ENCODE peak calls at places on chromosomes 11 and 22, in seven cellular contexts. J is stomach; S is spleen; Y is IMR-90; C is naive thymus-derived CD4-positive, alpha-beta T cell; L is neural progenitor cell; F is mammary epithelial cell. G is an unnamed sample.

GRCh38 chr11:18379201-18379600 is 15.2 kb upstream of the LDHA start:
- DNase-seq in J (no peak), S (no peak), Y (no peak), C (no peak), L (peak; percentile 80), F (no peak), G (no peak)

GRCh38 chr22:49971232-49972162 is 10.9 kb downstream of the PIM3 start:
- DNase-seq in J (peak; percentile 93), S (peak; percentile 94), Y (no peak), C (no peak), L (peak; percentile 64), F (no peak), G (no peak)

GRCh38 chr22:32905400-32905799 is 103.9 kb downstream of the TIMP3 start:
- DNase-seq in J (no peak), S (no peak), Y (no peak), C (no peak), L (no peak), F (no peak), G (no peak)

GRCh38 chr11:58292017-58292416 is 24.0 kb upstream of the OR10W1 start:
- DNase-seq in J (no peak), S (no peak), Y (no peak), C (no peak), L (no peak), F (no peak), G (no peak)

GRCh38 chr11:20355221-20356219 is 8.0 kb upstream of the HTATIP2 start:
- DNase-seq in J (peak; percentile 35), S (no peak), Y (peak; percentile 58), C (no peak), L (peak; percentile 63), F (peak; percentile 42), G (peak; percentile 67)

GRCh38 chr11:131616456-131616855 is 246.0 kb downstream of the NTM start:
- DNase-seq in J (no peak), S (no peak), Y (no peak), C (no peak), L (no peak), F (no peak), G (no peak)

GRCh38 chr22:35544810-35545209 is 4.2 kb downstream of the RASD2 start:
- DNase-seq in J (no peak), S (no peak), Y (no peak), C (no peak), L (no peak), F (no peak), G (no peak)

GRCh38 chr11:22192289-22192641 is 620 bp upstream of the ANO5 start:
- DNase-seq in J (peak; percentile 25), S (no peak), Y (no peak), C (no peak), L (peak; percentile 61), F (no peak), G (no peak)

GRCh38 chr11:109695696-109696095 is 273.7 kb downstream of the C11orf87 start:
- DNase-seq in J (no peak), S (no peak), Y (peak; percentile 10), C (no peak), L (no peak), F (peak; percentile 72), G (no peak)

GRCh38 chr11:118232659-118233058 is 7.8 kb upstream of the JAML start:
- DNase-seq in J (no peak), S (no peak), Y (no peak), C (no peak), L (no peak), F (no peak), G (no peak)

GRCh38 chr22:21709688-21710087 is 25.9 kb downstream of the YPEL1 start:
- DNase-seq in J (no peak), S (no peak), Y (no peak), C (no peak), L (no peak), F (no peak), G (no peak)

GRCh38 chr11:74647831-74648230 is 55.4 kb downstream of the POLD3 start:
- DNase-seq in J (no peak), S (no peak), Y (no peak), C (no peak), L (no peak), F (no peak), G (no peak)

GRCh38 chr11:20192151-20192550 is 31.9 kb upstream of the DBX1 start:
- DNase-seq in J (no peak), S (no peak), Y (no peak), C (no peak), L (no peak), F (no peak), G (no peak)

GRCh38 chr11:13126430-13126829 is 117.3 kb downstream of the RASSF10 start:
- DNase-seq in J (peak; percentile 60), S (no peak), Y (peak; percentile 98), C (no peak), L (no peak), F (peak; percentile 58), G (no peak)

GRCh38 chr11:96990934-96991333 is 601.1 kb downstream of the JRKL start:
- DNase-seq in J (no peak), S (no peak), Y (no peak), C (no peak), L (no peak), F (no peak), G (no peak)

GRCh38 chr11:64400096-64400495 is 41.1 kb downstream of the RPS6KA4 start:
- DNase-seq in J (peak; percentile 39), S (no peak), Y (no peak), C (no peak), L (no peak), F (peak; percentile 49), G (no peak)

GRCh38 chr11:38095268-38095667 is 1497.2 kb upstream of the RAG2 start:
- DNase-seq in J (no peak), S (no peak), Y (no peak), C (no peak), L (no peak), F (no peak), G (no peak)

GRCh38 chr11:95140397-95141030 is 50.9 kb downstream of the ENDOD1 start:
- DNase-seq in J (no peak), S (no peak), Y (peak; percentile 76), C (no peak), L (no peak), F (peak; percentile 69), G (no peak)

GRCh38 chr11:69296890-69297224 is 2.9 kb downstream of the MYEOV start:
- DNase-seq in J (peak; percentile 50), S (no peak), Y (no peak), C (no peak), L (no peak), F (no peak), G (no peak)

GRCh38 chr11:23502821-23503220 is 642.5 kb upstream of the CCDC179 start:
- DNase-seq in J (no peak), S (no peak), Y (peak; percentile 43), C (no peak), L (no peak), F (no peak), G (no peak)

GRCh38 chr11:4704054-4704789 is at the start of gene MMP26:
- DNase-seq in J (no peak), S (no peak), Y (no peak), C (no peak), L (peak; percentile 23), F (no peak), G (no peak)

GRCh38 chr11:131626761-131627160 is 256.3 kb downstream of the NTM start:
- DNase-seq in J (no peak), S (no peak), Y (no peak), C (no peak), L (peak; percentile 18), F (no peak), G (no peak)

GRCh38 chr11:26230021-26230420 is 101.9 kb upstream of the ANO3 start:
- DNase-seq in J (no peak), S (no peak), Y (peak; percentile 35), C (no peak), L (no peak), F (no peak), G (no peak)

GRCh38 chr11:127490896-127491295 is 490.3 kb upstream of the KIRREL3 start:
- DNase-seq in J (no peak), S (no peak), Y (no peak), C (no peak), L (no peak), F (no peak), G (no peak)

GRCh38 chr11:36450391-36450714 is 59.7 kb downstream of the TRAF6 start:
- DNase-seq in J (no peak), S (no peak), Y (no peak), C (no peak), L (no peak), F (no peak), G (no peak)
- H3K36me3 ChIP-seq in J (peaks cover 20% of the 10 kb centered on the region), S (peaks cover 98% of the 10 kb centered on the region), Y (no peaks in the 10 kb centered on the region), C (no peaks in the 10 kb centered on the region), L (no peaks in the 10 kb centered on the region), F (peaks cover 4% of the 10 kb centered on the region), G (no peaks in the 10 kb centered on the region)

GRCh38 chr11:61954106-61955030 is 4.2 kb downstream of the BEST1 start:
- DNase-seq in J (no peak), S (no peak), Y (no peak), C (no peak), L (no peak), F (no peak), G (no peak)
- H3K4me3 ChIP-seq in J (peak overlapping the region; percentile 36), S (peak overlapping the region; percentile 42), Y (no peak overlapping the region), C (no peak overlapping the region), L (peak overlapping the region; percentile 41), F (no peak overlapping the region), G (no peak overlapping the region)

GRCh38 chr11:33089776-33090175 is 50.4 kb downstream of the TCP11L1 start:
- DNase-seq in J (no peak), S (no peak), Y (peak; percentile 73), C (no peak), L (no peak), F (peak; percentile 32), G (no peak)

DNA sequence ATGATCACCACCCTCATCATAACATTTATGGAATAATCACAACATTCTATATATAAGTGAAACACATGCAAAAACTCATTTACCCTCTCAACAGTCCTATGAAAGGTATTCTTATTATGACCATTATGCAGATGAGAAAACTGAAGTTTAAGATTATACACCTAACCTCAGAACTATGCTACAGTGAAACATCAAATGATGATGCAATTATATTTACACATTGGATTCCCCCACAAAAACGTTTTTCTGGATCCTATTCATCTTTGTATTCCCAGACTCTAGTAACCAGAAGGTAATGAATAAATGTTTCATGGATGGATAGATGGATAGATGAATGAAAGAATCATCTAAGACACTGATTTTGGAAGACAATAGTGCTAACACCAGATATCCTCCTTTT is 54.8 kb downstream of the TCP11L1 start:
- DNase-seq in J (no peak), S (no peak), Y (no peak), C (no peak), L (no peak), F (no peak), G (no peak)
- H3K36me3 ChIP-seq in J (peaks cover 67% of the 10 kb centered on the region), S (peaks cover 95% of the 10 kb centered on the region), Y (peaks cover 11% of the 10 kb centered on the region), C (no peaks in the 10 kb centered on the region), L (peaks cover 41% of the 10 kb centered on the region), F (peaks cover 22% of the 10 kb centered on the region), G (peaks cover 49% of the 10 kb centered on the region)

GRCh38 chr22:23060612-23061400 is 9.5 kb upstream of the GNAZ start:
- DNase-seq in J (peak; percentile 20), S (peak; percentile 59), Y (no peak), C (no peak), L (no peak), F (no peak), G (no peak)

GRCh38 chr22:23062616-23063538 is 7.4 kb upstream of the GNAZ start:
- DNase-seq in J (peak; percentile 20), S (peak; percentile 27), Y (no peak), C (peak; percentile 2), L (no peak), F (no peak), G (no peak)

GRCh38 chr22:23063539-23064380 is 6.6 kb upstream of the GNAZ start:
- DNase-seq in J (peak; percentile 22), S (peak; percentile 64), Y (no peak), C (peak; percentile 4), L (no peak), F (no peak), G (no peak)

GRCh38 chr22:23064381-23065068 is 5.8 kb upstream of the GNAZ start:
- DNase-seq in J (no peak), S (peak; percentile 62), Y (no peak), C (peak; percentile 2), L (no peak), F (no peak), G (no peak)

GRCh38 chr22:23061471-23062280 is 8.6 kb upstream of the GNAZ start:
- DNase-seq in J (peak; percentile 20), S (peak; percentile 43), Y (no peak), C (no peak), L (no peak), F (no peak), G (no peak)
- H3K4me3 ChIP-seq in J (no peak overlapping the region), S (no peak overlapping the region), Y (no peak overlapping the region), C (no peak overlapping the region), L (no peak overlapping the region), F (no peak overlapping the region), G (no peak overlapping the region)